ENCODE peak calls at places on chromosomes 7 and 10, in four cellular contexts. T, V, B and E are unnamed samples.

GRCh38 chr7:106039486-106040060 is 72.5 kb downstream of the SYPL1 start:
- DNase-seq in T (peak; percentile 41), V (peak; percentile 59), B (no peak), E (no peak)

GRCh38 chr10:119997429-119997828 is 104.9 kb downstream of the SEC23IP start:
- DNase-seq in T (no peak), V (peak; percentile 27), B (no peak), E (peak; percentile 51)

GRCh38 chr7:6709808-6710207 is 3.1 kb upstream of the ZNF12 start:
- DNase-seq in T (no peak), V (no peak), B (no peak), E (no peak)

GRCh38 chr7:55160539-55160938 is 141.7 kb downstream of the EGFR start:
- DNase-seq in T (no peak), V (peak; percentile 53), B (no peak), E (no peak)

GRCh38 chr7:142383826-142384507 is 126.1 kb upstream of the PRSS58 start:
- DNase-seq in T (no peak), V (no peak), B (no peak), E (no peak)

GRCh38 chr10:130484912-130485180 is 348.7 kb downstream of the GLRX3 start:
- DNase-seq in T (no peak), V (no peak), B (no peak), E (no peak)

GRCh38 chr7:40133561-40134427 is 628 bp downstream of the MPLKIP start:
- DNase-seq in T (no peak), V (no peak), B (peak; percentile 83), E (no peak)

GRCh38 chr7:24448038-24448437 is 125.2 kb upstream of the PALS2 start:
- DNase-seq in T (no peak), V (no peak), B (no peak), E (no peak)

GRCh38 chr10:120963053-120963533 is 111.9 kb downstream of the WDR11 start:
- DNase-seq in T (no peak), V (peak; percentile 80), B (no peak), E (peak; percentile 38)

GRCh38 chr7:101536232-101536631 is 92.9 kb downstream of the MYL10 start:
- DNase-seq in T (no peak), V (peak; percentile 35), B (no peak), E (peak; percentile 79)

GRCh38 chr7:139088268-139088667 is 21.3 kb downstream of the ZC3HAV1 start:
- DNase-seq in T (no peak), V (no peak), B (no peak), E (no peak)

GRCh38 chr7:2528481-2529095 is 9.0 kb downstream of the LFNG start:
- DNase-seq in T (no peak), V (no peak), B (no peak), E (no peak)

GRCh38 chr10:110162749-110163148 is 44.7 kb upstream of the MXI1 start:
- DNase-seq in T (no peak), V (peak; percentile 53), B (no peak), E (no peak)

GRCh38 chr7:121941836-121942235 is 68.9 kb downstream of the PTPRZ1 start:
- DNase-seq in T (no peak), V (no peak), B (no peak), E (no peak)

GRCh38 chr7:84677386-84677785 is 482.8 kb upstream of the SEMA3A start:
- DNase-seq in T (peak; percentile 15), V (no peak), B (no peak), E (no peak)

GRCh38 chr7:111873963-111874693 is 311.8 kb upstream of the IMMP2L start:
- DNase-seq in T (no peak), V (no peak), B (no peak), E (no peak)

GRCh38 chr7:12770227-12770975 is 83.0 kb downstream of the ARL4A start:
- DNase-seq in T (peak; percentile 33), V (no peak), B (no peak), E (no peak)

GRCh38 chr7:112581529-112581928 is 100.7 kb downstream of the LSMEM1 start:
- DNase-seq in T (no peak), V (no peak), B (no peak), E (no peak)

GRCh38 chr10:31025142-31025541 is 6.5 kb downstream of the ZNF438 start:
- DNase-seq in T (no peak), V (no peak), B (no peak), E (no peak)

GRCh38 chr10:43390791-43391190 is 18.2 kb downstream of the HNRNPF start:
- DNase-seq in T (no peak), V (peak; percentile 60), B (peak; percentile 73), E (peak; percentile 49)